ENCODE peak calls at places on chromosome 9, in nine cellular contexts. U, I, M, N, T, C, K, G and Z are unnamed samples.

GRCh38 chr9:88808761-88809370 is 182.4 kb upstream of the S1PR3 start:
- DNase-seq in K (no peak), T (no peak), N (no peak), C (no peak), M (no peak), I (no peak), U (no peak), G (no peak), Z (no peak)

GRCh38 chr9:124242331-124243194 is 15.2 kb upstream of the NEK6 start:
- DNase-seq in T (peak; percentile 67), N (no peak), U (peak; percentile 47), M (peak; percentile 79), I (peak; percentile 59), K (no peak), G (peak; percentile 55), C (no peak), Z (no peak)

GRCh38 chr9:14547245-14548060 is 145.8 kb downstream of the ZDHHC21 start:
- DNase-seq in C (no peak), I (no peak), N (no peak), U (no peak), G (no peak), M (peak; percentile 97), K (no peak), T (no peak), Z (no peak)

GRCh38 chr9:36543916-36544315 is 28.8 kb upstream of the MELK start:
- DNase-seq in N (no peak), T (peak; percentile 37), G (no peak), M (no peak), C (no peak), U (peak; percentile 95), I (no peak), K (peak; percentile 28), Z (peak; percentile 20)

GRCh38 chr9:114112778-114113585 is 13.9 kb upstream of the KIF12 start:
- DNase-seq in N (peak; percentile 72), U (peak; percentile 81), K (peak; percentile 55), T (peak; percentile 80), I (peak; percentile 75), C (peak; percentile 70), G (peak; percentile 77), M (no peak), Z (peak; percentile 86)

GRCh38 chr9:4678679-4679267 is 596 bp upstream of the CDC37L1 start:
- DNase-seq in M (peak; percentile 43), K (no peak), I (peak; percentile 19), C (no peak), U (peak; percentile 18), N (no peak), G (peak; percentile 16), T (peak; percentile 47), Z (no peak)

GRCh38 chr9:95762322-95762721 is 113.2 kb upstream of the ERCC6L2 start:
- DNase-seq in U (no peak), C (no peak), M (no peak), N (no peak), I (no peak), T (no peak), G (no peak), K (no peak), Z (no peak)

GRCh38 chr9:36151306-36152210 is 15.0 kb downstream of the GLIPR2 start:
- DNase-seq in T (peak; percentile 68), N (peak; percentile 98), C (peak; percentile 87), U (peak; percentile 75), G (peak; percentile 58), I (peak; percentile 64), M (no peak), K (peak; percentile 74), Z (no peak)

GRCh38 chr9:106174331-106174730 is 480.0 kb downstream of the TMEM38B start:
- DNase-seq in N (no peak), M (no peak), U (no peak), K (no peak), T (no peak), G (no peak), I (no peak), C (no peak), Z (no peak)

GRCh38 chr9:86550411-86550810 is 196.2 kb upstream of the TUT7 start:
- DNase-seq in C (no peak), N (no peak), U (peak; percentile 95), I (no peak), M (no peak), T (peak; percentile 69), G (no peak), K (no peak), Z (peak; percentile 79)

GRCh38 chr9:34633851-34634550 is 3.6 kb downstream of the SIGMAR1 start:
- DNase-seq in T (peak; percentile 65), M (peak; percentile 80), G (peak; percentile 64), U (peak; percentile 62), I (peak; percentile 64), C (no peak), K (peak; percentile 66), N (peak; percentile 87), Z (peak; percentile 83)

GRCh38 chr9:129139993-129140396 is 28.8 kb downstream of the PTPA start:
- DNase-seq in C (peak; percentile 86), G (peak; percentile 99), N (peak; percentile 91), I (peak; percentile 100), K (peak; percentile 90), T (peak; percentile 100), U (peak; percentile 100), M (peak; percentile 98), Z (peak; percentile 100)

GRCh38 chr9:80049096-80049495 is 477.3 kb downstream of the TLE4 start:
- DNase-seq in I (peak; percentile 7), K (no peak), N (no peak), G (no peak), T (no peak), C (no peak), U (no peak), M (peak; percentile 23), Z (no peak)

GRCh38 chr9:134375430-134376385 is 49.5 kb downstream of the RXRA start:
- DNase-seq in K (no peak), T (peak; percentile 22), U (peak; percentile 24), N (no peak), I (no peak), C (no peak), G (peak; percentile 59), M (no peak), Z (peak; percentile 65)

GRCh38 chr9:642014-642413 is 199.5 kb upstream of the DMRT1 start:
- DNase-seq in T (no peak), C (no peak), K (no peak), N (no peak), M (no peak), I (no peak), G (no peak), U (no peak), Z (no peak)

GRCh38 chr9:107983191-107983603 is 493.6 kb upstream of the KLF4 start:
- DNase-seq in N (no peak), K (no peak), I (peak; percentile 56), U (peak; percentile 73), M (no peak), C (no peak), T (peak; percentile 80), G (no peak), Z (peak; percentile 86)

GRCh38 chr9:91192379-91192775 is 169.3 kb downstream of the AUH start:
- DNase-seq in M (no peak), N (no peak), C (no peak), U (no peak), T (peak; percentile 35), I (peak; percentile 42), G (no peak), K (peak; percentile 28), Z (peak; percentile 31)
- H3K4me3 ChIP-seq in M (peak overlapping the region; percentile 79), N (no peak overlapping the region), C (peak overlapping the region; percentile 54), U (no peak overlapping the region), T (no peak overlapping the region), I (no peak overlapping the region), G (peak overlapping the region; percentile 60), K (no peak overlapping the region), Z (no peak overlapping the region)

DNA sequence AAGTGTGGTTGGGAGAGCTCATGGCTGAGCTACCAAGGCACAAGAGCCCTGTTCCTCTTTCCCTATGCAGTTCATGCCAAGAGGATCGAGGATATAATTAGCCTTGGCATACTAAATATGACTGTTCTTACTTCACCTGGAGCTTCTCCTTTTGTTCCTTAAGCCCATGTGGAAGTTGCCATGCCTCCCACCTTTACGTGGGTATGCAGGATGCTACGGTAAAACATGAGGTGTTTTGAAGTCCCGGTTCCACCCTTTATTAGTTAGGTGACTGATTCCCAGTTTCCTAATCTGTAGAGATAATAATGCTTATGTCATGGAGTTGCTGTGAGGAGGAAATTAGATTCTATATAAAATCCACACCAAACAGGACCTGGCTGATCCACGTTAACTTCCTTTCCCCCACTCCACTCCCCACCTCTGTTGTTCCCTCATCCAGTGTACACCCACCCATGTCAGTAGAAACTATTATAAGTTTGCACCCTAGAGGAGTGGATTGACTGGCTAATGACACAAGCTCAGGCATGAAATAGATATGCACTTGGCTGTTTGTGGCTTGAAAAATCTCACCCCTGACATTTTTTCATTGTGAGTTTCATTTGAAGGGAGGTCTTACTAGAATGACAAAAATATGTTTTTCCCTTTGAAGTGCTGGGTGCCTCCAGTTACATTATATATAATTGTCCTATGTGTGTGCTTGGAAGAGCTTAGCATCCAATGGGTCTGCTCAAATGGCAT is 36.8 kb upstream of the SHOC1 start:
- DNase-seq in G (no peak), I (peak; percentile 33), T (no peak), M (no peak), U (peak; percentile 36), N (no peak), K (no peak), C (no peak), Z (no peak)
- TF ChIP-seq CTCF in G (no peak), I (no peak), T (no peak), M (no peak), U (no peak), N (no peak), K (no peak), C (no peak), Z (no peak)

DNA sequence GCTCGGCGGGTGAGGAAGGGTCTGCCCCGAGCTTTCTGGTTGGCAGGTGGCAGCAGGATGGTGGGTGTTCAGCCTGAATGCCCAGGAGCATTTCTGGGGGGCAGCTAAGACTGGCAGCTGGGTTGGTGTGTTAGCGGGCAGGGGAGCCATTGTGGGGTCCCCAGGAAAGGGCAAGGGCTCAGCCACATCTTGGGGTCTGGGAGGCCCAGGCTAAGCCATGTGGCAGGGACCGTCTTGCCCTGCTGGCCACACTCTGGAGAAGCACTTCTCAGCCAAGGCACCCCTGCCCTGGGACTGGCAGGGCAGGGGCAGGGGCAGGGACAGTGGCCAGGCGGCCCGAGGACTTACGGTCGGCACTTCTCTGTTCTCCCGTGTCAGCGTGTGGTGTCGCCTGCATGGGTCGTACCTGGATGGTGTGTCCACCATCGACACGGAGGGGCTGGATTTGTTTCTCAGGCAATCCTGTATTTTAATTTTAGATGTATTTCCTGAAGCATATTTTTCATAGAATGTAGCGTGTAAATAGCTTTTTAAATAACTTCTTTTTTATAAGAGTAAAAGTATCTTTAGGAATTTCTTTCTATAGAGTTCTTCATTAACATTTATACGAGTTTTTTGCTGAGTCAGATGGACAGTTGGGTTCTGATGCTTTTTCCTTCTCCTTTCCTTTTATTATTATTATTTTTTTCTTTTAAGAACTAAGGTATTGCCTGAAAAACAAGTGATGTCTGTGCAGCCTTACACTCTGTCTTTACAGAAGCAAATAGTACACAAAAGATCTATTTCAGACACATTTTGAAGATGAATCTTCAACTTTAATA is 102.0 kb downstream of the PHF2 start:
- DNase-seq in N (peak; percentile 65), G (peak; percentile 2), C (peak; percentile 34), T (no peak), M (no peak), K (no peak), U (no peak), I (no peak), Z (no peak)
- H3K4me3 ChIP-seq in N (no peak overlapping the region), G (no peak overlapping the region), C (no peak overlapping the region), T (no peak overlapping the region), M (no peak overlapping the region), K (no peak overlapping the region), U (no peak overlapping the region), I (no peak overlapping the region), Z (no peak overlapping the region)

DNA sequence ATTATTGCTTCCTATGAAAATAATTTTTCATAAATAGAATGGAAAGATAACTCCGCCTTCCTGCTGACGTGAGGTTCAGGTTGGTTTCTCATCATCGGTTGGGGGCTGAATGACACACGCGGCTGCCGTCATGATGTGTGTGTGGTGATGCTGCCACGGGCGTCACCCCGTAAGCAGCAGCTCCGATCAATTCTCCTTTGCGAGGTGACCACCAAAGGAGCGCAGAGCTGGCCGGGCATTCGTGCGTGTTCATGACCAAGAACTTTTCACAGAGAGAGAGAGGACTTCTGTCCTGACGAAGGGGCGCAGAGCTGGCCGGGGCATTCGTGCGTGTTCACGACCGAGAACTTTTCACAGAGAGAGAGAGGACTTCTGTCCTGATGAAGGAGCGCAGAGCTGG is 30.3 kb downstream of the SURF6 start:
- DNase-seq in I (no peak), K (no peak), N (no peak), M (no peak), T (no peak), G (no peak), U (no peak), C (no peak), Z (no peak)
- TF ChIP-seq CTCF in I (no peak), K (no peak), N (no peak), M (no peak), T (no peak), G (no peak), U (no peak), C (no peak), Z (no peak)